ENCODE peak calls at places on chromosomes 3 and 15, in six cellular contexts. One of them, this sample, is unnamed.

GRCh38 chr3:46910166-46910760 is 32.7 kb downstream of the PTH1R start:
- DNase-seq in left lung: peak
- DNase-seq in dorsolateral prefrontal cortex: no peak
- DNase-seq in IMR-90: no peak
- DNase-seq in endodermal cell: no peak
- DNase-seq in colonic mucosa: no peak
- DNase-seq in this sample: no peak

GRCh38 chr3:123069021-123069381 is 2.2 kb downstream of the PDIA5 start:
- DNase-seq in left lung: no peak
- DNase-seq in dorsolateral prefrontal cortex: no peak
- DNase-seq in IMR-90: no peak
- DNase-seq in endodermal cell: peak
- DNase-seq in colonic mucosa: no peak
- DNase-seq in this sample: no peak

GRCh38 chr15:63593705-63594671 is 3.2 kb upstream of the FBXL22 start:
- DNase-seq in left lung: no peak
- DNase-seq in dorsolateral prefrontal cortex: no peak
- DNase-seq in IMR-90: no peak
- DNase-seq in endodermal cell: no peak
- DNase-seq in colonic mucosa: no peak
- DNase-seq in this sample: no peak

GRCh38 chr15:50333229-50333628 is 21.8 kb downstream of the GABPB1 start:
- DNase-seq in left lung: no peak
- DNase-seq in dorsolateral prefrontal cortex: no peak
- DNase-seq in IMR-90: no peak
- DNase-seq in endodermal cell: no peak
- DNase-seq in colonic mucosa: no peak
- DNase-seq in this sample: no peak

GRCh38 chr3:11774296-11774877 is 72.3 kb downstream of the TAMM41 start:
- DNase-seq in left lung: peak
- DNase-seq in dorsolateral prefrontal cortex: peak
- DNase-seq in IMR-90: peak
- DNase-seq in endodermal cell: peak
- DNase-seq in colonic mucosa: peak
- DNase-seq in this sample: peak

GRCh38 chr3:140131895-140132294 is 196.9 kb downstream of the CLSTN2 start:
- DNase-seq in left lung: no peak
- DNase-seq in dorsolateral prefrontal cortex: no peak
- DNase-seq in IMR-90: no peak
- DNase-seq in endodermal cell: no peak
- DNase-seq in colonic mucosa: no peak
- DNase-seq in this sample: no peak

GRCh38 chr3:183085634-183086390 is 13.5 kb downstream of the MCCC1 start:
- DNase-seq in left lung: no peak
- DNase-seq in dorsolateral prefrontal cortex: no peak
- DNase-seq in IMR-90: peak
- DNase-seq in endodermal cell: peak
- DNase-seq in colonic mucosa: peak
- DNase-seq in this sample: no peak

GRCh38 chr15:42650208-42651066 is 75.0 kb downstream of the STARD9 start:
- DNase-seq in left lung: peak
- DNase-seq in dorsolateral prefrontal cortex: peak
- DNase-seq in IMR-90: peak
- DNase-seq in endodermal cell: peak
- DNase-seq in colonic mucosa: peak
- DNase-seq in this sample: peak

GRCh38 chr3:186964629-186965028 is 34.3 kb downstream of the ST6GAL1 start:
- DNase-seq in left lung: no peak
- DNase-seq in dorsolateral prefrontal cortex: no peak
- DNase-seq in IMR-90: no peak
- DNase-seq in endodermal cell: peak
- DNase-seq in colonic mucosa: no peak
- DNase-seq in this sample: no peak

GRCh38 chr3:120649735-120650705 is 32.0 kb downstream of the HGD start:
- DNase-seq in left lung: no peak
- DNase-seq in dorsolateral prefrontal cortex: no peak
- DNase-seq in IMR-90: peak
- DNase-seq in endodermal cell: no peak
- DNase-seq in colonic mucosa: no peak
- DNase-seq in this sample: no peak

GRCh38 chr3:110881069-110881468 is 190.5 kb upstream of the NECTIN3 start:
- DNase-seq in left lung: no peak
- DNase-seq in dorsolateral prefrontal cortex: peak
- DNase-seq in IMR-90: peak
- DNase-seq in endodermal cell: peak
- DNase-seq in colonic mucosa: peak
- DNase-seq in this sample: peak

GRCh38 chr3:72238836-72239235 is 453.9 kb upstream of the PROK2 start:
- DNase-seq in left lung: no peak
- DNase-seq in dorsolateral prefrontal cortex: no peak
- DNase-seq in IMR-90: no peak
- DNase-seq in endodermal cell: peak
- DNase-seq in colonic mucosa: no peak
- DNase-seq in this sample: no peak

GRCh38 chr3:13598926-13599886 is 50.3 kb downstream of the FBLN2 start:
- DNase-seq in left lung: no peak
- DNase-seq in dorsolateral prefrontal cortex: no peak
- DNase-seq in IMR-90: peak
- DNase-seq in endodermal cell: peak
- DNase-seq in colonic mucosa: no peak
- DNase-seq in this sample: peak

GRCh38 chr3:11034297-11035000 is 41.9 kb downstream of the SLC6A1 start:
- DNase-seq in left lung: no peak
- DNase-seq in dorsolateral prefrontal cortex: no peak
- DNase-seq in IMR-90: no peak
- DNase-seq in endodermal cell: no peak
- DNase-seq in colonic mucosa: no peak
- DNase-seq in this sample: peak

GRCh38 chr15:56719774-56720555 is 13.3 kb downstream of the ZNF280D start:
- DNase-seq in left lung: no peak
- DNase-seq in dorsolateral prefrontal cortex: no peak
- DNase-seq in IMR-90: no peak
- DNase-seq in endodermal cell: no peak
- DNase-seq in colonic mucosa: no peak
- DNase-seq in this sample: no peak

GRCh38 chr3:139629033-139629432 is 48.7 kb downstream of the NMNAT3 start:
- DNase-seq in left lung: no peak
- DNase-seq in dorsolateral prefrontal cortex: no peak
- DNase-seq in IMR-90: peak
- DNase-seq in endodermal cell: peak
- DNase-seq in colonic mucosa: no peak
- DNase-seq in this sample: peak

GRCh38 chr15:32763295-32763694 is 45.5 kb downstream of the GREM1 start:
- DNase-seq in left lung: no peak
- DNase-seq in dorsolateral prefrontal cortex: no peak
- DNase-seq in IMR-90: no peak
- DNase-seq in endodermal cell: no peak
- DNase-seq in colonic mucosa: no peak
- DNase-seq in this sample: no peak

GRCh38 chr3:138222888-138223287 is 35.8 kb downstream of the ARMC8 start:
- DNase-seq in left lung: no peak
- DNase-seq in dorsolateral prefrontal cortex: no peak
- DNase-seq in IMR-90: no peak
- DNase-seq in endodermal cell: no peak
- DNase-seq in colonic mucosa: no peak
- DNase-seq in this sample: no peak

GRCh38 chr3:186454881-186455703 is 89.1 kb downstream of the CRYGS start:
- DNase-seq in left lung: no peak
- DNase-seq in dorsolateral prefrontal cortex: no peak
- DNase-seq in IMR-90: no peak
- DNase-seq in endodermal cell: no peak
- DNase-seq in colonic mucosa: no peak
- DNase-seq in this sample: no peak

DNA sequence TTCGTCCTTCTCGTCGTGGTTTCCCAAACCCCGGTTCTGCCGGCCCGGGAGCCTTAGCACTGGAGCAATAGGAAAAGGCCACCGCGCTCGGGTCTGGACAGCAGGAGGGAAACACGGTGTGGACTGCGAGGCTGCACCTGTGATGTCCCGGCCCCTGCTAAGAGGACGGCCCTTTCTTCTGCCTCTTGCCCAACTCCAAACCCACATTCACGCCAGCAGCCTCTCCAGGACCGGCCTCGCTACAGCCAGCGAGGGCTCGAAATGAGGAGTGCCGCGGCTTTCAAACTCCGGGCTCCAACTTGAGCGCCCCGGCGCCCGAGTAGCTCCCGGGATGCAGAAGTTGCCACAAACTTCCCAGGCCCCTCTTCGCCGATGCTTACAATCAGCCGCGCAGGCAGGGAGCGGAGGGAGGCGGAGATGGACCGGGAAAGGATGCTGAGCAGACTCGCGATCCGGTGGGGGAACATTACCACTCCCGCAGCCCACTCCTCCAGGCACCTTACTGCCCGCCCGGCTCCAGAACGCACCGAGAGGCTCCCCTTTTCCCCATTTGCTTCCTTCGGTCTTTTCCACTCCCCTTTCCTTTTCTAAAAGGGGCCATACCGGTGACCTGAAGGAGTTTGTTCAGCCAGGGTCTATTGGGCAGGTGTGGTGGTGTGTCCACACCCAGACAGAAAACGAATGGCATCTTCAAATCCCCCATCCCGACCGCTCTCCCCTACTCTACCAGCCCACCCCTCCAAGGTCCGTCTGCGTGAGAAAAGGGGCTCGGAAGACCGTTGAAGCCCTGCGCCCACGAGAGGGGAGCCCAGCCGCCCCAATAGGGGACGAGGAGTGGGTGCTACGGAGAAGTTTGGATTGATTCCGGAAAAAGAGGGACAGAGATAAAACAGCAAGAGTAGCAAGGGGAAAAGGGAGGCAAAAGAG is 18.8 kb upstream of the SATB1 start:
- DNase-seq in left lung: peak
- DNase-seq in dorsolateral prefrontal cortex: peak
- DNase-seq in IMR-90: no peak
- DNase-seq in endodermal cell: peak
- DNase-seq in colonic mucosa: peak
- DNase-seq in this sample: no peak
- H3K27ac ChIP-seq in left lung: no peak
- H3K27ac ChIP-seq in dorsolateral prefrontal cortex: no peak
- H3K27ac ChIP-seq in IMR-90: no peak
- H3K27ac ChIP-seq in endodermal cell: no peak
- H3K27ac ChIP-seq in colonic mucosa: peak
- H3K27ac ChIP-seq in this sample: no peak

GRCh38 chr3:189262746-189263145 is 91.0 kb downstream of the TPRG1 start:
- DNase-seq in left lung: no peak
- DNase-seq in dorsolateral prefrontal cortex: no peak
- DNase-seq in IMR-90: no peak
- DNase-seq in endodermal cell: no peak
- DNase-seq in colonic mucosa: no peak
- DNase-seq in this sample: no peak

GRCh38 chr3:189270248-189270832 is 98.6 kb downstream of the TPRG1 start:
- DNase-seq in left lung: peak
- DNase-seq in dorsolateral prefrontal cortex: peak
- DNase-seq in IMR-90: peak
- DNase-seq in endodermal cell: peak
- DNase-seq in colonic mucosa: peak
- DNase-seq in this sample: peak

GRCh38 chr3:189269356-189269755 is 97.6 kb downstream of the TPRG1 start:
- DNase-seq in left lung: no peak
- DNase-seq in dorsolateral prefrontal cortex: no peak
- DNase-seq in IMR-90: no peak
- DNase-seq in endodermal cell: no peak
- DNase-seq in colonic mucosa: no peak
- DNase-seq in this sample: no peak

GRCh38 chr3:189272500-189273119 is 100.8 kb downstream of the TPRG1 start:
- DNase-seq in left lung: no peak
- DNase-seq in dorsolateral prefrontal cortex: no peak
- DNase-seq in IMR-90: no peak
- DNase-seq in endodermal cell: no peak
- DNase-seq in colonic mucosa: no peak
- DNase-seq in this sample: no peak

GRCh38 chr3:189267981-189268613 is 96.3 kb downstream of the TPRG1 start:
- DNase-seq in left lung: peak
- DNase-seq in dorsolateral prefrontal cortex: no peak
- DNase-seq in IMR-90: no peak
- DNase-seq in endodermal cell: peak
- DNase-seq in colonic mucosa: no peak
- DNase-seq in this sample: peak
- TF ChIP-seq CTCF in left lung: peak
- TF ChIP-seq CTCF in dorsolateral prefrontal cortex: no peak
- TF ChIP-seq CTCF in IMR-90: peak
- TF ChIP-seq CTCF in endodermal cell: peak
- TF ChIP-seq CTCF in colonic mucosa: no peak
- TF ChIP-seq CTCF in this sample: peak

GRCh38 chr3:184343200-184343876 is 5.9 kb downstream of the FAM131A start:
- DNase-seq in left lung: no peak
- DNase-seq in dorsolateral prefrontal cortex: no peak
- DNase-seq in IMR-90: peak
- DNase-seq in endodermal cell: no peak
- DNase-seq in colonic mucosa: no peak
- DNase-seq in this sample: no peak
- H3K27ac ChIP-seq in left lung: no peak
- H3K27ac ChIP-seq in dorsolateral prefrontal cortex: no peak
- H3K27ac ChIP-seq in IMR-90: no peak
- H3K27ac ChIP-seq in endodermal cell: no peak
- H3K27ac ChIP-seq in colonic mucosa: no peak
- H3K27ac ChIP-seq in this sample: peak

DNA sequence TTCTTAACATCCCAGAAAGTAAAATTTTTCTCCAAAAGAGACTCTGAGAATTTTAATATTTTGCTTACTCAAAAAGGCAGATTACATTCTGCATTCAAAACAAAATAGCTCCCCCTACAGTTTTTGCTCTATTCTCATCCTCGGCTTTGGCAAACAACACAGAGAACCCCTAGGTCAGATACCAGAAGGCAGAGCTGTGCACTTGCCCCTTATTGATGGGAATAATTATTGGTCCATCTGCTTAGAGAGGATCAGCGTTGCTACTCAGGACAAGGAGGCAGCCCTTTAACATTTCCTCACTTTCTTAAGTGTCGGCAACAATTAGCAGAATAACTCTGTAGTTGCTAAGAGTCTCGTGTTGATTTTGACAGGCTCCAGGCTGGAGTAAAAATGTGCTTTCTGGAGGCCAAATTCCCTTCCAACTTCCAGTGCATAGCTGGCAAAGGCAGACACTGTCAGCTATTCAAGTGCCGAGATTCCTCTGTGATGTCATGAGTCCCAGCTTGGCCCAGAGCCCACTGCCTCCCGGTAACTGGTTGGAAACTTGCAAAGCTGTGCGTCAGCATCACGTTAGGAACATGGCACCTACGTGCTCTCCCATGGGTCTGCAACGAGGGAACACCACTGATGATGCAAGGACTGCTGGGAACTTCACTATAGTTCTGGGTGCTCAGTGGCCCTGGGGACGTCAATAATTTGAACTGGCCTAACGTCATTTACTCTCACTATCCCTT is 482.7 kb upstream of the ADAMTS9 start:
- DNase-seq in left lung: peak
- DNase-seq in dorsolateral prefrontal cortex: peak
- DNase-seq in IMR-90: peak
- DNase-seq in endodermal cell: no peak
- DNase-seq in colonic mucosa: peak
- DNase-seq in this sample: no peak
- TF ChIP-seq CTCF in left lung: peak
- TF ChIP-seq CTCF in dorsolateral prefrontal cortex: peak
- TF ChIP-seq CTCF in IMR-90: peak
- TF ChIP-seq CTCF in endodermal cell: peak
- TF ChIP-seq CTCF in colonic mucosa: no peak
- TF ChIP-seq CTCF in this sample: no peak

This sample was measured in RWPE1.